ENCODE peak calls at places on chromosomes 4 and X, in four cellular contexts. K, R, H and S are unnamed samples.
A peak's percentile ranks its signal among the peaks of the same experiment; 100 is the strongest.

GRCh38 chr4:75142850-75143249 is 209.9 kb downstream of the PARM1 start:
- DNase-seq in K (no peak), R (no peak), H (no peak), S (no peak)

GRCh38 chrX:74242050-74242449 is 61.9 kb upstream of the ZCCHC13 start:
- DNase-seq in K (peak; percentile 89), R (no peak), H (no peak), S (no peak)

GRCh38 chrX:124194903-124195302 is 137.6 kb upstream of the TEX13D start:
- DNase-seq in K (no peak), R (no peak), H (no peak), S (no peak)

GRCh38 chr4:78638324-78639172 is 87.0 kb downstream of the ANXA3 start:
- DNase-seq in K (no peak), R (peak; percentile 86), H (no peak), S (no peak)

GRCh38 chr4:68433582-68433981 is 13.7 kb upstream of the TMPRSS11E start:
- DNase-seq in K (no peak), R (no peak), H (no peak), S (no peak)

GRCh38 chr4:72390409-72390808 is 178.6 kb downstream of the ADAMTS3 start:
- DNase-seq in K (no peak), R (no peak), H (no peak), S (no peak)

GRCh38 chrX:39705299-39705698 is 392.5 kb downstream of the BCOR start:
- DNase-seq in K (no peak), R (no peak), H (peak; percentile 18), S (no peak)

GRCh38 chr4:146033149-146033548 is 94.5 kb upstream of the ZNF827 start:
- DNase-seq in K (peak; percentile 6), R (no peak), H (no peak), S (peak; percentile 17)

GRCh38 chr4:158949094-158949493 is 153.8 kb upstream of the RAPGEF2 start:
- DNase-seq in K (no peak), R (no peak), H (no peak), S (no peak)

GRCh38 chrX:71652405-71652804 is 14.9 kb upstream of the LOC101059915 start:
- DNase-seq in K (peak; percentile 31), R (no peak), H (peak; percentile 38), S (peak; percentile 42)

GRCh38 chrX:97628807-97629596 is 745.3 kb downstream of the RPA4 start:
- DNase-seq in K (no peak), R (no peak), H (no peak), S (no peak)

GRCh38 chrX:97633798-97634197 is 750.1 kb downstream of the RPA4 start:
- DNase-seq in K (no peak), R (no peak), H (no peak), S (no peak)

GRCh38 chrX:97628326-97628725 is 744.6 kb downstream of the RPA4 start:
- DNase-seq in K (no peak), R (no peak), H (no peak), S (no peak)

DNA sequence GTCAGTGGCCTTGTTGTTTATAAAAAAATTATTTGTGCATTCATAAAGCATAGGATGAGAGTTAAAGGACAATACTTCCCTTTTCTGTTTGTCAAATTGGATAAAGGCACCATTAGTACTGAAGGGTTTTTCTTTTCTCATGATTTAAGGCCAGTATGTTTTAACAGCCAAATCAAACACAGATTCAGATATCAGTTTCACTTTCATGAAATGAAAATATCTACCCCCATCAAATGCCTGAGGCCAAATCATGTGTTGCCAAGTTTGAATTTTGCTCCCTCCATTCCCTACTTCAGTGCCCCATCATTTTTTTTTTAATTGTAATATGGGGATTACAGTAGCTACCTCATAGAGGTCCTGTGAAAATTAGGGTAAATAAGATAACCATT is 745.9 kb downstream of the RPA4 start:
- DNase-seq in K (no peak), R (no peak), H (no peak), S (no peak)
- TF ChIP-seq TCF7 in K (no peak), R (no peak), H (no peak), S (no peak)

DNA sequence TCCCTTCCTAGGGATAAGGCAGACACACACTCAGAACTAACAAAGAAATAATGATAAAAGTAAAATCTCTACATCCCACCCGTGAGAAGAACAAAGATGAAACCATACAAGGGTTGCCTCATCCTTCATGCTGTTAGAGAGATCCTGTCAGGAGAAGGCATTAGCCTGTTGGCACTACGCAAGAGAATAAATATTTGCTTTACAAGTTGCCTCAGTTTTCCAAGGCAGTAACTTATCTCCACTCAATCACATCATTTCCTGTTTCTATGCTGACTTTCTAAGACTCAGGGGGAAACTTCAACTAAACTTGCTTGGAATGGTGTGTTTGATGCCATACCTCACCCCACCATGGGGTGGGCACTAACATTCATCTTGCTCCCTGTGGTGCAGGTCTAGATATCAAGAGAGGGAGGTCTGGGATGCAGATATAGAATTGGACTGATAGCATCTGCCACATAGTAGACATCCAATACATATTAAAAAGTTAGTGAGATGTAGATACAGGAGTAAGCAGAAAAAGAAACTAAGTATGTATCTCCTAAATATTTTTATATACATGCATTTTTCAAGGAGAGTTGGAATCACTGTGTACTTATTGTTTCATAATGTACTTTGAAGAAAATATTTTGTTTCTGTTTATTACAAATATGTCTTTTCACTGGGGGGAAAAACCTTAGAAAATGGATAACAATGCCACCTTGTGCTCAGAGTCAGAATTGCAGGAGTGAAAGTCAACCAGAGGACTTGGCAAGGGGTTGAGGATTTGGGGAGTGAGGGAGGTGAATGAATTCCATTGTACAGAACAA is 57.2 kb upstream of the BEX4 start:
- DNase-seq in K (peak; percentile 6), R (no peak), H (peak; percentile 29), S (no peak)
- TF ChIP-seq TCF7 in K (no peak), R (no peak), H (no peak), S (no peak)

DNA sequence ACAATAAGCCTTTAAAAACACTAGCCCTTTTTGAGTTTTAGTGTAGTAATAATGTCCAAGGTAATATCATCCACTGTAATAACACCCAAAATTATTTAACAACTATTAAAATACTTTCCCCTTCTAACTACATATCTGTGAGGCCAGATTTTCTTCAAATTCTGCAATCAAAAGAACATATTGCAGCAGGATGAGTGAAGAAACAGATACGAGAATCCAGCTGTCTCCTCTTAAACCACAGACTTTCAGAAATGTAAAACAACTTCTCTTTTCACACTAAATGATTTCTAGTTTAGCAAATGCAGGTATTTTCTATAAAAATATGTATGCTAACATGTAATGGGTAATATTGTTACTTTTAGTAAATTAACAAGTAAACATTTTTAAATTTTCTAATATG is 148.9 kb downstream of the PRDM5 start:
- DNase-seq in K (no peak), R (no peak), H (no peak), S (no peak)
- TF ChIP-seq TCF7 in K (no peak), R (no peak), H (no peak), S (no peak)

DNA sequence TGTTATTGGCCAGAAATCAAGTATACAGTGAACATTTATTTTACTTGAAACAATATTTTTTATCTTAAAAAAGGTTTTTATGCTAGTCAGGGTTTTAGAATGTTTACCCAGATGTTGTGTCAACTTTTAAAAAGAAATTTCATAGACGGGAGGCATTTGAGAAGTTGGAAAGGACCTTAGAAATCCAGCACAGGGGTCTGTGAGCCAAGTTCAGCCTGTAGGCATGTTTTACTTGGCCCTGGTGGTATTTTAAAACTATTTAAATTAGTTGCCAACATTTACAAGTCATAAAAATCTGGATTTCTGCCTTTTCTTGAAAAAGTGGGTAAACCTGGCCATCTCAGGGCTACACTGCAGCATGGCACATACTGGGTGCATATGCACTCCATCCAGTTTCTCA is 25.5 kb upstream of the FHL1 start:
- DNase-seq in K (no peak), R (no peak), H (no peak), S (no peak)
- TF ChIP-seq TCF7 in K (no peak), R (no peak), H (no peak), S (no peak)

GRCh38 chr4:8538703-8539567 is 41.3 kb upstream of the GPR78 start:
- DNase-seq in K (peak; percentile 14), R (no peak), H (no peak), S (no peak)
- TF ChIP-seq TCF7 in K (no peak), R (no peak), H (no peak), S (no peak)

GRCh38 chr4:38166082-38166481 is 205.9 kb downstream of the PTTG2 start:
- DNase-seq in K (no peak), R (no peak), H (no peak), S (no peak)

GRCh38 chr4:38163216-38164006 is 203.2 kb downstream of the PTTG2 start:
- DNase-seq in K (no peak), R (no peak), H (no peak), S (no peak)

GRCh38 chr4:38169524-38169923 is 209.3 kb downstream of the PTTG2 start:
- DNase-seq in K (no peak), R (no peak), H (no peak), S (no peak)

GRCh38 chr4:38164346-38164745 is 204.1 kb downstream of the PTTG2 start:
- DNase-seq in K (no peak), R (no peak), H (no peak), S (no peak)

GRCh38 chr4:38166768-38167167 is 206.6 kb downstream of the PTTG2 start:
- DNase-seq in K (no peak), R (no peak), H (no peak), S (no peak)
- TF ChIP-seq TCF7 in K (no peak), R (no peak), H (no peak), S (no peak)

GRCh38 chr4:183903021-183903760 is 1.9 kb upstream of the STOX2 start:
- DNase-seq in K (no peak), R (no peak), H (no peak), S (no peak)
- TF ChIP-seq TCF7 in K (no peak), R (no peak), H (no peak), S (no peak)